ENCODE peak calls at places on chromosomes 11 and 22, in seven cellular contexts. One of them, this sample, is unnamed. For H3K4me1, the result is how much of the 10 kb centered on the place peaks cover.

GRCh38 chr11:61342207-61342803 is 9.3 kb downstream of the TKFC start:
- DNase-seq in aorta: peak
- DNase-seq in tibial artery: no peak
- DNase-seq in neural progenitor cell: no peak
- DNase-seq in Panc1: no peak
- DNase-seq in adrenal gland: peak
- DNase-seq in gastrocnemius medialis: no peak
- DNase-seq in this sample: no peak

GRCh38 chr11:96899971-96900370 is 510.2 kb downstream of the JRKL start:
- DNase-seq in tibial artery: no peak
- DNase-seq in gastrocnemius medialis: no peak
- DNase-seq in Panc1: no peak
- DNase-seq in neural progenitor cell: no peak
- DNase-seq in aorta: no peak
- DNase-seq in adrenal gland: no peak
- DNase-seq in this sample: no peak

GRCh38 chr22:45504703-45505341 is 2.1 kb downstream of the FBLN1 start:
- DNase-seq in neural progenitor cell: peak
- DNase-seq in aorta: peak
- DNase-seq in tibial artery: peak
- DNase-seq in gastrocnemius medialis: no peak
- DNase-seq in Panc1: no peak
- DNase-seq in adrenal gland: no peak
- DNase-seq in this sample: peak

GRCh38 chr11:44927174-44927661 is 23.5 kb downstream of the TP53I11 start:
- DNase-seq in neural progenitor cell: peak
- DNase-seq in aorta: peak
- DNase-seq in gastrocnemius medialis: peak
- DNase-seq in Panc1: peak
- DNase-seq in adrenal gland: peak
- DNase-seq in tibial artery: peak
- DNase-seq in this sample: peak

GRCh38 chr22:41862160-41862529 is 29.2 kb downstream of the SREBF2 start:
- DNase-seq in aorta: no peak
- DNase-seq in Panc1: no peak
- DNase-seq in adrenal gland: no peak
- DNase-seq in gastrocnemius medialis: no peak
- DNase-seq in tibial artery: no peak
- DNase-seq in neural progenitor cell: no peak
- DNase-seq in this sample: no peak

GRCh38 chr22:23522642-23523251 is 57.3 kb downstream of the IGLL1 start:
- DNase-seq in aorta: no peak
- DNase-seq in neural progenitor cell: peak
- DNase-seq in Panc1: no peak
- DNase-seq in tibial artery: peak
- DNase-seq in adrenal gland: no peak
- DNase-seq in gastrocnemius medialis: no peak
- DNase-seq in this sample: no peak

GRCh38 chr11:129215506-129216245 is 23.6 kb upstream of the ARHGAP32 start:
- DNase-seq in aorta: no peak
- DNase-seq in tibial artery: no peak
- DNase-seq in Panc1: no peak
- DNase-seq in adrenal gland: no peak
- DNase-seq in gastrocnemius medialis: no peak
- DNase-seq in neural progenitor cell: peak
- DNase-seq in this sample: no peak

GRCh38 chr22:23801238-23801821 is 14.6 kb downstream of the SMARCB1 start:
- DNase-seq in Panc1: no peak
- DNase-seq in tibial artery: no peak
- DNase-seq in neural progenitor cell: no peak
- DNase-seq in aorta: no peak
- DNase-seq in adrenal gland: no peak
- DNase-seq in gastrocnemius medialis: no peak
- DNase-seq in this sample: no peak

GRCh38 chr11:43503417-43503816 is 144.7 kb downstream of the TTC17 start:
- DNase-seq in adrenal gland: no peak
- DNase-seq in gastrocnemius medialis: no peak
- DNase-seq in aorta: no peak
- DNase-seq in Panc1: no peak
- DNase-seq in neural progenitor cell: no peak
- DNase-seq in tibial artery: no peak
- DNase-seq in this sample: no peak

GRCh38 chr11:72787262-72788104 is 6.4 kb downstream of the STARD10 start:
- DNase-seq in adrenal gland: no peak
- DNase-seq in gastrocnemius medialis: no peak
- DNase-seq in tibial artery: no peak
- DNase-seq in neural progenitor cell: peak
- DNase-seq in aorta: no peak
- DNase-seq in Panc1: no peak
- DNase-seq in this sample: no peak

GRCh38 chr11:99693941-99694492 is 673.3 kb downstream of the CNTN5 start:
- DNase-seq in adrenal gland: peak
- DNase-seq in Panc1: peak
- DNase-seq in tibial artery: no peak
- DNase-seq in aorta: no peak
- DNase-seq in neural progenitor cell: no peak
- DNase-seq in gastrocnemius medialis: no peak
- DNase-seq in this sample: no peak

GRCh38 chr11:95849087-95849825 is 59.0 kb downstream of the CEP57 start:
- DNase-seq in adrenal gland: peak
- DNase-seq in neural progenitor cell: peak
- DNase-seq in tibial artery: peak
- DNase-seq in aorta: no peak
- DNase-seq in Panc1: peak
- DNase-seq in gastrocnemius medialis: peak
- DNase-seq in this sample: peak

GRCh38 chr11:103109818-103110388 is 677 bp downstream of the DYNC2H1 start:
- DNase-seq in adrenal gland: no peak
- DNase-seq in tibial artery: no peak
- DNase-seq in Panc1: peak
- DNase-seq in neural progenitor cell: peak
- DNase-seq in aorta: peak
- DNase-seq in gastrocnemius medialis: no peak
- DNase-seq in this sample: no peak

DNA sequence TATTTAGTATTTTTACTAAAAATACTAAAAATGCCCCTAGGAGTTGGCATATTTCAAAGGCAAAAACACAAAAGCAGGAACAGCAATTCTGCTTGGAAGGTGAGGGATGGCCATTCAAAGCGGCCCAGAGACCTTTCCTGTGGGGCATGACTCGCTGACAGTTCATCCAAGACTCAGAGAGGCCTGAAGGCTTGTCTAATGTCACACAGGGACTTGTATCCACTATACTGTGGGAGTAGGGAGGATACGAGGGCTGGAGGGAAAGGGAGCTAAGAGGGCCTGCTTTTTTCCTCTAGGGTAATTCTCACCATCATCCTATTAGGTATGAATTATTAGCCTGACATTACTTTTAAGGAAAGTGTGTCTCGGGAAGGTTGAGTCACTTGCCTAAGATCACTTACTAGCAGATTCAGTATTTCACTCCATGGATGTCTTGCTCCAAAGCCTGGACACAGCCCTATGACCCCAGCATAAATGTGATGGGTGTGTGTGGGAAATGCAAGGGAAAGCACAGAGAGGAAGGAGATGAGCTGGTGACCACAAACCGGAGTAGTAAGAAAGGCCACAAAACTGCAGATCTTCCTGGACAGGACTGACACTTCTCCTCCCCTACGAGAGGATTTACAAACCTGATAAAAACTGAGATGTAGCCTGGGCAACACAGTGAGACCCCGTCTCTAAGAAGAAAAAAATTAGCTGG is 16.7 kb upstream of the UCP3 start:
- DNase-seq in gastrocnemius medialis: no peak
- DNase-seq in neural progenitor cell: no peak
- DNase-seq in Panc1: no peak
- DNase-seq in aorta: no peak
- DNase-seq in adrenal gland: no peak
- DNase-seq in tibial artery: no peak
- DNase-seq in this sample: no peak
- H3K4me1 ChIP-seq in gastrocnemius medialis: under half
- H3K4me1 ChIP-seq in neural progenitor cell: under half
- H3K4me1 ChIP-seq in Panc1: under half
- H3K4me1 ChIP-seq in aorta: under half
- H3K4me1 ChIP-seq in adrenal gland: under half
- H3K4me1 ChIP-seq in tibial artery: under half
- H3K4me1 ChIP-seq in this sample: under half

DNA sequence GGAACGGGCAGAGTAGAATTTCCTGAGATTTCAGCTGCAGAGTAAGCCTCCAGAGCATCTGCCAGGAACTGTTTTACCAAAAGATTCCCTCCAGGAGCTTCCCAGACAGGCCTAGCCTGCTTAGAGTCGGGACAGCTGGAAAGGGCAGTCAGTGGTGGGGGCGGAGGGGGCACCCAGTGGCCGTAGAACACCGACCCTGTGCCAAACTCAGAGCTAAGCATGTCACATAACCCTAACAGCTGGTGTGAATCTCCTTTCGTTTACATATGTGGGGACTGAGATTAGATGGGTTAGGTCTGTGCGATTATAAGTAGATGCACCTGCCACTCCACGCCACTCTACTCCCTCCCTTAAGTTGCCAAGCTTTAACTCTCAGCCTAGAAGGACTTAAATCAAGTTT is 79.9 kb upstream of the CRTAM start:
- DNase-seq in Panc1: no peak
- DNase-seq in aorta: no peak
- DNase-seq in neural progenitor cell: no peak
- DNase-seq in adrenal gland: no peak
- DNase-seq in gastrocnemius medialis: no peak
- DNase-seq in tibial artery: no peak
- DNase-seq in this sample: no peak
- H3K4me1 ChIP-seq in Panc1: under half
- H3K4me1 ChIP-seq in aorta: under half
- H3K4me1 ChIP-seq in neural progenitor cell: under half
- H3K4me1 ChIP-seq in adrenal gland: under half
- H3K4me1 ChIP-seq in gastrocnemius medialis: under half
- H3K4me1 ChIP-seq in tibial artery: under half
- H3K4me1 ChIP-seq in this sample: under half

GRCh38 chr22:26072611-26073010 is 96.7 kb upstream of the SEZ6L start:
- DNase-seq in Panc1: no peak
- DNase-seq in adrenal gland: no peak
- DNase-seq in neural progenitor cell: no peak
- DNase-seq in gastrocnemius medialis: no peak
- DNase-seq in tibial artery: no peak
- DNase-seq in aorta: no peak
- DNase-seq in this sample: no peak

GRCh38 chr22:26079009-26079408 is 90.3 kb upstream of the SEZ6L start:
- DNase-seq in tibial artery: no peak
- DNase-seq in gastrocnemius medialis: no peak
- DNase-seq in aorta: no peak
- DNase-seq in Panc1: no peak
- DNase-seq in neural progenitor cell: peak
- DNase-seq in adrenal gland: no peak
- DNase-seq in this sample: no peak

GRCh38 chr22:26075233-26075632 is 94.0 kb upstream of the SEZ6L start:
- DNase-seq in gastrocnemius medialis: no peak
- DNase-seq in neural progenitor cell: no peak
- DNase-seq in Panc1: no peak
- DNase-seq in adrenal gland: no peak
- DNase-seq in tibial artery: no peak
- DNase-seq in aorta: no peak
- DNase-seq in this sample: no peak
- H3K4me1 ChIP-seq in gastrocnemius medialis: under half
- H3K4me1 ChIP-seq in neural progenitor cell: under half
- H3K4me1 ChIP-seq in Panc1: under half
- H3K4me1 ChIP-seq in adrenal gland: under half
- H3K4me1 ChIP-seq in tibial artery: under half
- H3K4me1 ChIP-seq in aorta: under half
- H3K4me1 ChIP-seq in this sample: under half

DNA sequence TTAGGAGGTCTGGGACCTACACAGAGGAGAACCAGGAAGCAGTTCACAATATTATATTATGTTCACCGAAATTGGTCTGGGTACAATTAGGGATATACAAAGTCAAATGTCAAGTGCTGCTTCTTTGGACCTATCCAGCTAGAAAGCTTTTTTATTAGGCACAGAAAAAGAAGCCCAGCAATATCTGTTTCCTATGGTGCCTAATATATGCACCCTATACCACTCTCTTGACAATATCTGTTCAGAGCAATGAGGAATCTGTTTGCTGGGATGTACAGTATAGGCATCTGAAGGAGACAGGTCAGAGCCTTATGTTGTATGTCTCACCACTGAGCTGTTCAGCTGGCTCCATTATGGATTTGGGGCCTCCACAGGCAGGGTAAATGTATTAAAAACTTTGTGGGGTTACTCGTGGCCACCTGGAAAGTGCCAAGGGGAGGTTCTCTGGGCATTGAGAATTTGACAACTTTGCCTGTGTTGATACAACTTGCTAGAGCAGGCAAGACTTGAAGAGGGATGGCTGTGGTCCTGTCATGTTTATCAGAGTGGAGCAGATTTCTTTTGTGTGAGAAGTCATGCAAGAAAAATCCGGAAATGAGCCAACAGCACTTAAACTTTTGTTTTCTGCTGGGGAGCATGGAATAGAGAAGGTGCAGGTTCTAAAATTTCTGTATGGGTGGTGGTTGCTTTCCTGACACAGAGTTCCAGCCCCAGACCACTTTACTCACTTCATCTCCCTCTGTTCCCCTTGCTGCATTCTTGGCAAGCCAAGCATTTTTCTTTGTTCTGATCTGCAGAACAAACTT is 10.1 kb downstream of the STIM1 start:
- DNase-seq in tibial artery: no peak
- DNase-seq in gastrocnemius medialis: no peak
- DNase-seq in Panc1: no peak
- DNase-seq in neural progenitor cell: no peak
- DNase-seq in adrenal gland: no peak
- DNase-seq in aorta: no peak
- DNase-seq in this sample: peak
- H3K4me1 ChIP-seq in tibial artery: under half
- H3K4me1 ChIP-seq in gastrocnemius medialis: half or more
- H3K4me1 ChIP-seq in Panc1: under half
- H3K4me1 ChIP-seq in neural progenitor cell: under half
- H3K4me1 ChIP-seq in adrenal gland: under half
- H3K4me1 ChIP-seq in aorta: under half
- H3K4me1 ChIP-seq in this sample: half or more

GRCh38 chr11:65383778-65384177 is 1.3 kb upstream of the SLC25A45 start:
- DNase-seq in gastrocnemius medialis: no peak
- DNase-seq in Panc1: no peak
- DNase-seq in aorta: no peak
- DNase-seq in tibial artery: no peak
- DNase-seq in neural progenitor cell: no peak
- DNase-seq in adrenal gland: no peak
- DNase-seq in this sample: no peak
- H3K4me1 ChIP-seq in gastrocnemius medialis: half or more
- H3K4me1 ChIP-seq in Panc1: half or more
- H3K4me1 ChIP-seq in aorta: under half
- H3K4me1 ChIP-seq in tibial artery: under half
- H3K4me1 ChIP-seq in neural progenitor cell: under half
- H3K4me1 ChIP-seq in adrenal gland: under half
- H3K4me1 ChIP-seq in this sample: half or more

GRCh38 chr11:35085766-35086165 is 53.2 kb upstream of the CD44 start:
- DNase-seq in Panc1: no peak
- DNase-seq in neural progenitor cell: no peak
- DNase-seq in adrenal gland: no peak
- DNase-seq in aorta: no peak
- DNase-seq in tibial artery: no peak
- DNase-seq in gastrocnemius medialis: no peak
- DNase-seq in this sample: peak
- H3K4me1 ChIP-seq in Panc1: under half
- H3K4me1 ChIP-seq in neural progenitor cell: under half
- H3K4me1 ChIP-seq in adrenal gland: under half
- H3K4me1 ChIP-seq in aorta: under half
- H3K4me1 ChIP-seq in tibial artery: under half
- H3K4me1 ChIP-seq in gastrocnemius medialis: under half
- H3K4me1 ChIP-seq in this sample: half or more